ENCODE peak calls at places on chromosome 21, in eight cellular contexts. One of them, this sample, is unnamed.

GRCh38 chr21:44461005-44461404 is 5.7 kb downstream of the LRRC3 start:
- DNase-seq in hypothalamus: no peak
- DNase-seq in mesendoderm: no peak
- DNase-seq in activated CD8-positive, alpha-beta memory T cell treated with anti-CD3 and anti-CD28 coated beads, Interleukin-2, amount 50 U/mL, for 48 hours: no peak
- DNase-seq in dorsolateral prefrontal cortex: no peak
- DNase-seq in T47D: no peak
- DNase-seq in HTR-8/SVneo: no peak
- DNase-seq in right cardiac atrium: no peak
- DNase-seq in this sample: no peak

GRCh38 chr21:45504516-45505415 is 37.5 kb downstream of the SLC19A1 start:
- DNase-seq in hypothalamus: no peak
- DNase-seq in mesendoderm: no peak
- DNase-seq in activated CD8-positive, alpha-beta memory T cell treated with anti-CD3 and anti-CD28 coated beads, Interleukin-2, amount 50 U/mL, for 48 hours: no peak
- DNase-seq in dorsolateral prefrontal cortex: no peak
- DNase-seq in T47D: no peak
- DNase-seq in HTR-8/SVneo: no peak
- DNase-seq in right cardiac atrium: peak; percentile 10
- DNase-seq in this sample: no peak

GRCh38 chr21:20308586-20308985 is 689.6 kb upstream of the NCAM2 start:
- DNase-seq in hypothalamus: no peak
- DNase-seq in mesendoderm: no peak
- DNase-seq in activated CD8-positive, alpha-beta memory T cell treated with anti-CD3 and anti-CD28 coated beads, Interleukin-2, amount 50 U/mL, for 48 hours: no peak
- DNase-seq in dorsolateral prefrontal cortex: no peak
- DNase-seq in T47D: no peak
- DNase-seq in HTR-8/SVneo: no peak
- DNase-seq in right cardiac atrium: no peak
- DNase-seq in this sample: no peak

GRCh38 chr21:31446206-31446900 is 102.3 kb upstream of the TIAM1 start:
- DNase-seq in hypothalamus: no peak
- DNase-seq in mesendoderm: no peak
- DNase-seq in activated CD8-positive, alpha-beta memory T cell treated with anti-CD3 and anti-CD28 coated beads, Interleukin-2, amount 50 U/mL, for 48 hours: peak; percentile 58
- DNase-seq in dorsolateral prefrontal cortex: no peak
- DNase-seq in T47D: no peak
- DNase-seq in HTR-8/SVneo: no peak
- DNase-seq in right cardiac atrium: no peak
- DNase-seq in this sample: no peak

GRCh38 chr21:27649323-27649722 is 682.4 kb upstream of the ADAMTS5 start:
- DNase-seq in hypothalamus: no peak
- DNase-seq in mesendoderm: no peak
- DNase-seq in activated CD8-positive, alpha-beta memory T cell treated with anti-CD3 and anti-CD28 coated beads, Interleukin-2, amount 50 U/mL, for 48 hours: no peak
- DNase-seq in dorsolateral prefrontal cortex: no peak
- DNase-seq in T47D: no peak
- DNase-seq in HTR-8/SVneo: peak; percentile 7
- DNase-seq in right cardiac atrium: no peak
- DNase-seq in this sample: no peak

GRCh38 chr21:29208666-29209059 is 78.2 kb downstream of the MAP3K7CL start:
- DNase-seq in hypothalamus: no peak
- DNase-seq in mesendoderm: no peak
- DNase-seq in activated CD8-positive, alpha-beta memory T cell treated with anti-CD3 and anti-CD28 coated beads, Interleukin-2, amount 50 U/mL, for 48 hours: no peak
- DNase-seq in dorsolateral prefrontal cortex: no peak
- DNase-seq in T47D: no peak
- DNase-seq in HTR-8/SVneo: no peak
- DNase-seq in right cardiac atrium: no peak
- DNase-seq in this sample: no peak

GRCh38 chr21:46093668-46094400 is 4.1 kb upstream of the COL6A2 start:
- DNase-seq in hypothalamus: no peak
- DNase-seq in mesendoderm: no peak
- DNase-seq in activated CD8-positive, alpha-beta memory T cell treated with anti-CD3 and anti-CD28 coated beads, Interleukin-2, amount 50 U/mL, for 48 hours: peak; percentile 46
- DNase-seq in dorsolateral prefrontal cortex: no peak
- DNase-seq in T47D: no peak
- DNase-seq in HTR-8/SVneo: no peak
- DNase-seq in right cardiac atrium: no peak
- DNase-seq in this sample: peak; percentile 38

GRCh38 chr21:28332796-28333195 is 659.9 kb downstream of the LTN1 start:
- DNase-seq in hypothalamus: no peak
- DNase-seq in mesendoderm: no peak
- DNase-seq in activated CD8-positive, alpha-beta memory T cell treated with anti-CD3 and anti-CD28 coated beads, Interleukin-2, amount 50 U/mL, for 48 hours: no peak
- DNase-seq in dorsolateral prefrontal cortex: no peak
- DNase-seq in T47D: no peak
- DNase-seq in HTR-8/SVneo: no peak
- DNase-seq in right cardiac atrium: no peak
- DNase-seq in this sample: no peak

GRCh38 chr21:31347435-31348032 is 3.5 kb upstream of the TIAM1 start:
- DNase-seq in hypothalamus: no peak
- DNase-seq in mesendoderm: no peak
- DNase-seq in activated CD8-positive, alpha-beta memory T cell treated with anti-CD3 and anti-CD28 coated beads, Interleukin-2, amount 50 U/mL, for 48 hours: no peak
- DNase-seq in dorsolateral prefrontal cortex: no peak
- DNase-seq in T47D: peak; percentile 74
- DNase-seq in HTR-8/SVneo: no peak
- DNase-seq in right cardiac atrium: no peak
- DNase-seq in this sample: no peak

GRCh38 chr21:43916691-43917514 is 51.9 kb downstream of the AGPAT3 start:
- DNase-seq in hypothalamus: no peak
- DNase-seq in mesendoderm: no peak
- DNase-seq in activated CD8-positive, alpha-beta memory T cell treated with anti-CD3 and anti-CD28 coated beads, Interleukin-2, amount 50 U/mL, for 48 hours: peak; percentile 81
- DNase-seq in dorsolateral prefrontal cortex: no peak
- DNase-seq in T47D: no peak
- DNase-seq in HTR-8/SVneo: no peak
- DNase-seq in right cardiac atrium: no peak
- DNase-seq in this sample: no peak

GRCh38 chr21:28444567-28444966 is 548.1 kb downstream of the LTN1 start:
- DNase-seq in hypothalamus: no peak
- DNase-seq in mesendoderm: no peak
- DNase-seq in activated CD8-positive, alpha-beta memory T cell treated with anti-CD3 and anti-CD28 coated beads, Interleukin-2, amount 50 U/mL, for 48 hours: no peak
- DNase-seq in dorsolateral prefrontal cortex: no peak
- DNase-seq in T47D: no peak
- DNase-seq in HTR-8/SVneo: no peak
- DNase-seq in right cardiac atrium: no peak
- DNase-seq in this sample: no peak

GRCh38 chr21:37767984-37768383 is 148.3 kb downstream of the KCNJ6 start:
- DNase-seq in hypothalamus: no peak
- DNase-seq in mesendoderm: no peak
- DNase-seq in activated CD8-positive, alpha-beta memory T cell treated with anti-CD3 and anti-CD28 coated beads, Interleukin-2, amount 50 U/mL, for 48 hours: no peak
- DNase-seq in dorsolateral prefrontal cortex: no peak
- DNase-seq in T47D: no peak
- DNase-seq in HTR-8/SVneo: no peak
- DNase-seq in right cardiac atrium: no peak
- DNase-seq in this sample: peak; percentile 31

GRCh38 chr21:45295576-45296365 is 8.1 kb upstream of the POFUT2 start:
- DNase-seq in hypothalamus: no peak
- DNase-seq in mesendoderm: no peak
- DNase-seq in activated CD8-positive, alpha-beta memory T cell treated with anti-CD3 and anti-CD28 coated beads, Interleukin-2, amount 50 U/mL, for 48 hours: peak; percentile 35
- DNase-seq in dorsolateral prefrontal cortex: no peak
- DNase-seq in T47D: no peak
- DNase-seq in HTR-8/SVneo: peak; percentile 74
- DNase-seq in right cardiac atrium: no peak
- DNase-seq in this sample: peak; percentile 37

GRCh38 chr21:33444499-33444898 is 35.3 kb downstream of the TMEM50B start:
- DNase-seq in hypothalamus: no peak
- DNase-seq in mesendoderm: no peak
- DNase-seq in activated CD8-positive, alpha-beta memory T cell treated with anti-CD3 and anti-CD28 coated beads, Interleukin-2, amount 50 U/mL, for 48 hours: no peak
- DNase-seq in dorsolateral prefrontal cortex: no peak
- DNase-seq in T47D: no peak
- DNase-seq in HTR-8/SVneo: no peak
- DNase-seq in right cardiac atrium: no peak
- DNase-seq in this sample: no peak

GRCh38 chr21:42059141-42059540 is 12.0 kb upstream of the UMODL1 start:
- DNase-seq in hypothalamus: no peak
- DNase-seq in mesendoderm: no peak
- DNase-seq in activated CD8-positive, alpha-beta memory T cell treated with anti-CD3 and anti-CD28 coated beads, Interleukin-2, amount 50 U/mL, for 48 hours: no peak
- DNase-seq in dorsolateral prefrontal cortex: no peak
- DNase-seq in T47D: no peak
- DNase-seq in HTR-8/SVneo: no peak
- DNase-seq in right cardiac atrium: no peak
- DNase-seq in this sample: no peak

GRCh38 chr21:32248616-32249550 is 30.0 kb downstream of the MIS18A start:
- DNase-seq in hypothalamus: no peak
- DNase-seq in mesendoderm: no peak
- DNase-seq in activated CD8-positive, alpha-beta memory T cell treated with anti-CD3 and anti-CD28 coated beads, Interleukin-2, amount 50 U/mL, for 48 hours: no peak
- DNase-seq in dorsolateral prefrontal cortex: no peak
- DNase-seq in T47D: no peak
- DNase-seq in HTR-8/SVneo: no peak
- DNase-seq in right cardiac atrium: no peak
- DNase-seq in this sample: no peak

GRCh38 chr21:28257276-28257675 is 735.4 kb downstream of the LTN1 start:
- DNase-seq in hypothalamus: no peak
- DNase-seq in mesendoderm: no peak
- DNase-seq in activated CD8-positive, alpha-beta memory T cell treated with anti-CD3 and anti-CD28 coated beads, Interleukin-2, amount 50 U/mL, for 48 hours: no peak
- DNase-seq in dorsolateral prefrontal cortex: no peak
- DNase-seq in T47D: no peak
- DNase-seq in HTR-8/SVneo: no peak
- DNase-seq in right cardiac atrium: no peak
- DNase-seq in this sample: no peak

GRCh38 chr21:46092026-46092764 is 5.7 kb upstream of the COL6A2 start:
- DNase-seq in hypothalamus: no peak
- DNase-seq in mesendoderm: no peak
- DNase-seq in activated CD8-positive, alpha-beta memory T cell treated with anti-CD3 and anti-CD28 coated beads, Interleukin-2, amount 50 U/mL, for 48 hours: peak; percentile 36
- DNase-seq in dorsolateral prefrontal cortex: peak; percentile 22
- DNase-seq in T47D: no peak
- DNase-seq in HTR-8/SVneo: no peak
- DNase-seq in right cardiac atrium: peak; percentile 76
- DNase-seq in this sample: no peak

GRCh38 chr21:32442566-32443318 is 30.2 kb downstream of the EVA1C start:
- DNase-seq in hypothalamus: no peak
- DNase-seq in mesendoderm: no peak
- DNase-seq in activated CD8-positive, alpha-beta memory T cell treated with anti-CD3 and anti-CD28 coated beads, Interleukin-2, amount 50 U/mL, for 48 hours: no peak
- DNase-seq in dorsolateral prefrontal cortex: no peak
- DNase-seq in T47D: no peak
- DNase-seq in HTR-8/SVneo: no peak
- DNase-seq in right cardiac atrium: no peak
- DNase-seq in this sample: no peak

GRCh38 chr21:41976611-41977010 is 22.8 kb upstream of the C2CD2 start:
- DNase-seq in hypothalamus: no peak
- DNase-seq in mesendoderm: no peak
- DNase-seq in activated CD8-positive, alpha-beta memory T cell treated with anti-CD3 and anti-CD28 coated beads, Interleukin-2, amount 50 U/mL, for 48 hours: peak; percentile 26
- DNase-seq in dorsolateral prefrontal cortex: no peak
- DNase-seq in T47D: no peak
- DNase-seq in HTR-8/SVneo: no peak
- DNase-seq in right cardiac atrium: no peak
- DNase-seq in this sample: no peak

GRCh38 chr21:46189213-46189958 is 5.1 kb upstream of the SPATC1L start:
- DNase-seq in hypothalamus: no peak
- DNase-seq in mesendoderm: no peak
- DNase-seq in activated CD8-positive, alpha-beta memory T cell treated with anti-CD3 and anti-CD28 coated beads, Interleukin-2, amount 50 U/mL, for 48 hours: no peak
- DNase-seq in dorsolateral prefrontal cortex: peak; percentile 18
- DNase-seq in T47D: no peak
- DNase-seq in HTR-8/SVneo: no peak
- DNase-seq in right cardiac atrium: no peak
- DNase-seq in this sample: peak; percentile 36

GRCh38 chr21:31557956-31558838 is 101.3 kb upstream of the SOD1 start:
- DNase-seq in hypothalamus: peak; percentile 77
- DNase-seq in mesendoderm: peak; percentile 77
- DNase-seq in activated CD8-positive, alpha-beta memory T cell treated with anti-CD3 and anti-CD28 coated beads, Interleukin-2, amount 50 U/mL, for 48 hours: peak; percentile 70
- DNase-seq in dorsolateral prefrontal cortex: peak; percentile 48
- DNase-seq in T47D: peak; percentile 60
- DNase-seq in HTR-8/SVneo: peak; percentile 38
- DNase-seq in right cardiac atrium: no peak
- DNase-seq in this sample: peak; percentile 75

GRCh38 chr21:37443683-37444082 is 77.1 kb downstream of the DYRK1A start:
- DNase-seq in hypothalamus: no peak
- DNase-seq in mesendoderm: no peak
- DNase-seq in activated CD8-positive, alpha-beta memory T cell treated with anti-CD3 and anti-CD28 coated beads, Interleukin-2, amount 50 U/mL, for 48 hours: no peak
- DNase-seq in dorsolateral prefrontal cortex: no peak
- DNase-seq in T47D: no peak
- DNase-seq in HTR-8/SVneo: no peak
- DNase-seq in right cardiac atrium: no peak
- DNase-seq in this sample: no peak

GRCh38 chr21:33642896-33643657 is 776 bp downstream of the ITSN1 start:
- DNase-seq in hypothalamus: peak; percentile 37
- DNase-seq in mesendoderm: peak; percentile 59
- DNase-seq in activated CD8-positive, alpha-beta memory T cell treated with anti-CD3 and anti-CD28 coated beads, Interleukin-2, amount 50 U/mL, for 48 hours: peak; percentile 63
- DNase-seq in dorsolateral prefrontal cortex: no peak
- DNase-seq in T47D: peak; percentile 19
- DNase-seq in HTR-8/SVneo: no peak
- DNase-seq in right cardiac atrium: peak; percentile 41
- DNase-seq in this sample: peak; percentile 65

GRCh38 chr21:44426663-44427191 is 28.6 kb upstream of the LRRC3 start:
- DNase-seq in hypothalamus: no peak
- DNase-seq in mesendoderm: no peak
- DNase-seq in activated CD8-positive, alpha-beta memory T cell treated with anti-CD3 and anti-CD28 coated beads, Interleukin-2, amount 50 U/mL, for 48 hours: peak; percentile 40
- DNase-seq in dorsolateral prefrontal cortex: no peak
- DNase-seq in T47D: no peak
- DNase-seq in HTR-8/SVneo: no peak
- DNase-seq in right cardiac atrium: no peak
- DNase-seq in this sample: peak; percentile 42

GRCh38 chr21:16580661-16581060 is 850.9 kb downstream of the USP25 start:
- DNase-seq in hypothalamus: no peak
- DNase-seq in mesendoderm: no peak
- DNase-seq in activated CD8-positive, alpha-beta memory T cell treated with anti-CD3 and anti-CD28 coated beads, Interleukin-2, amount 50 U/mL, for 48 hours: no peak
- DNase-seq in dorsolateral prefrontal cortex: no peak
- DNase-seq in T47D: no peak
- DNase-seq in HTR-8/SVneo: no peak
- DNase-seq in right cardiac atrium: no peak
- DNase-seq in this sample: no peak

GRCh38 chr21:26457817-26458216 is 115.3 kb downstream of the CYYR1 start:
- DNase-seq in hypothalamus: no peak
- DNase-seq in mesendoderm: no peak
- DNase-seq in activated CD8-positive, alpha-beta memory T cell treated with anti-CD3 and anti-CD28 coated beads, Interleukin-2, amount 50 U/mL, for 48 hours: no peak
- DNase-seq in dorsolateral prefrontal cortex: no peak
- DNase-seq in T47D: no peak
- DNase-seq in HTR-8/SVneo: no peak
- DNase-seq in right cardiac atrium: peak; percentile 14
- DNase-seq in this sample: no peak

This sample was measured in ecto neural progenitor cell.